ENCODE peak calls at places on chromosomes 7 and 10, in eight cellular contexts. J, E, I, O, B, H, M and X are unnamed samples.

GRCh38 chr10:71848325-71849277 is 2.5 kb downstream of the PSAP start:
- DNase-seq in J (no peak), E (no peak), I (no peak), O (no peak), B (peak), H (no peak), M (no peak), X (no peak)

GRCh38 chr7:43590862-43591550 is 8.1 kb downstream of the STK17A start:
- DNase-seq in J (no peak), E (no peak), I (no peak), O (no peak), B (no peak), H (no peak), M (no peak), X (peak)

GRCh38 chr10:95350830-95351228 is 60.0 kb upstream of the PDLIM1 start:
- DNase-seq in J (no peak), E (no peak), I (no peak), O (no peak), B (no peak), H (no peak), M (no peak), X (no peak)

GRCh38 chr7:124072603-124073324 is 39.9 kb upstream of the TMEM229A start:
- DNase-seq in J (peak), E (no peak), I (peak), O (no peak), B (peak), H (peak), M (no peak), X (peak)

GRCh38 chr7:45626441-45627430 is 52.6 kb downstream of the ADCY1 start:
- DNase-seq in J (no peak), E (peak), I (no peak), O (no peak), B (no peak), H (peak), M (no peak), X (no peak)

GRCh38 chr7:77415822-77416620 is at the start of gene GSAP:
- DNase-seq in J (peak), E (no peak), I (peak), O (peak), B (peak), H (no peak), M (peak), X (peak)

GRCh38 chr7:44767134-44767911 is 18.7 kb downstream of the ZMIZ2 start:
- DNase-seq in J (no peak), E (no peak), I (no peak), O (no peak), B (no peak), H (no peak), M (no peak), X (no peak)

GRCh38 chr10:14547826-14548225 is 217.1 kb upstream of the FRMD4A start:
- DNase-seq in J (no peak), E (no peak), I (no peak), O (no peak), B (peak), H (no peak), M (no peak), X (no peak)

GRCh38 chr10:125859128-125859817 is 21.8 kb downstream of the DHX32 start:
- DNase-seq in J (no peak), E (no peak), I (no peak), O (no peak), B (no peak), H (no peak), M (no peak), X (no peak)

GRCh38 chr7:30731619-30732018 is 20.3 kb upstream of the INMT start:
- DNase-seq in J (no peak), E (no peak), I (no peak), O (no peak), B (no peak), H (no peak), M (no peak), X (peak)

GRCh38 chr7:30206466-30206865 is 71.7 kb downstream of the MTURN start:
- DNase-seq in J (no peak), E (peak), I (peak), O (no peak), B (peak), H (peak), M (no peak), X (peak)

GRCh38 chr10:23200997-23201652 is 9.0 kb downstream of the PTF1A start:
- DNase-seq in J (no peak), E (no peak), I (no peak), O (no peak), B (no peak), H (no peak), M (no peak), X (no peak)

GRCh38 chr10:16720812-16721211 is 96.4 kb downstream of the RSU1 start:
- DNase-seq in J (no peak), E (no peak), I (no peak), O (no peak), B (no peak), H (no peak), M (no peak), X (no peak)

GRCh38 chr10:79933961-79934360 is 14.9 kb downstream of the SFTPD start:
- DNase-seq in J (no peak), E (no peak), I (peak), O (no peak), B (no peak), H (peak), M (no peak), X (no peak)